ENCODE peak calls at places on chromosome 21, in seven cellular contexts. D, T, S, C, U, Y and J are unnamed samples.
A peak's percentile ranks its signal among the peaks of the same experiment; 100 is the strongest.

GRCh38 chr21:39581414-39581813 is 31.3 kb upstream of the B3GALT5 start:
- DNase-seq in D (no peak), Y (no peak), T (no peak), S (no peak), C (no peak), U (no peak), J (no peak)

GRCh38 chr21:42632771-42633690 is 20.4 kb upstream of the PDE9A start:
- DNase-seq in S (no peak), U (no peak), Y (no peak), C (no peak), D (no peak), T (no peak), J (no peak)

GRCh38 chr21:43824250-43824882 is 35.0 kb downstream of the RRP1 start:
- DNase-seq in T (peak; percentile 33), C (no peak), Y (peak; percentile 46), U (peak; percentile 26), D (no peak), S (no peak), J (peak; percentile 62)

GRCh38 chr21:17925900-17926299 is 106.7 kb upstream of the C21orf91 start:
- DNase-seq in S (no peak), D (peak; percentile 22), C (no peak), T (peak; percentile 52), Y (no peak), U (peak; percentile 37), J (peak; percentile 27)

GRCh38 chr21:35375115-35375514 is 326.0 kb upstream of the RUNX1 start:
- DNase-seq in T (peak; percentile 68), S (no peak), C (no peak), Y (peak; percentile 96), U (peak; percentile 88), D (no peak), J (peak; percentile 91)

GRCh38 chr21:45326169-45326833 is 38.6 kb upstream of the POFUT2 start:
- DNase-seq in C (no peak), T (peak; percentile 57), D (no peak), Y (peak; percentile 65), S (no peak), U (no peak), J (no peak)

GRCh38 chr21:38910390-38911008 is 104.8 kb downstream of the ETS2 start:
- DNase-seq in S (no peak), Y (peak; percentile 27), D (no peak), C (no peak), U (peak; percentile 73), T (no peak), J (no peak)

GRCh38 chr21:43369124-43369523 is 57.8 kb downstream of the SIK1 start:
- DNase-seq in D (no peak), U (peak; percentile 25), T (peak; percentile 90), S (no peak), Y (peak; percentile 70), C (no peak), J (no peak)

GRCh38 chr21:36030581-36031189 is 29.6 kb downstream of the SETD4 start:
- DNase-seq in D (no peak), Y (peak; percentile 25), S (no peak), C (no peak), U (peak; percentile 13), T (no peak), J (no peak)

GRCh38 chr21:45533731-45534571 is 8.3 kb downstream of the SLC19A1 start:
- DNase-seq in C (no peak), Y (no peak), T (no peak), U (no peak), S (no peak), D (no peak), J (no peak)

GRCh38 chr21:37060296-37060695 is 12.6 kb downstream of the PIGP start:
- DNase-seq in U (peak; percentile 94), S (no peak), T (peak; percentile 99), C (no peak), D (peak; percentile 97), Y (peak; percentile 91), J (peak; percentile 96)

GRCh38 chr21:24076179-24076578 is 1531.1 kb downstream of the MRPL39 start:
- DNase-seq in Y (no peak), T (no peak), C (no peak), U (no peak), S (no peak), D (no peak), J (peak; percentile 49)

GRCh38 chr21:42835211-42835610 is 44.1 kb downstream of the WDR4 start:
- DNase-seq in T (no peak), U (no peak), D (no peak), C (no peak), Y (no peak), S (no peak), J (no peak)

GRCh38 chr21:41500931-41501381 is 7.0 kb downstream of the TMPRSS2 start:
- DNase-seq in U (no peak), Y (no peak), S (no peak), D (no peak), T (no peak), C (no peak), J (no peak)

GRCh38 chr21:17613242-17613676 is 558 bp upstream of the BTG3 start:
- DNase-seq in S (peak; percentile 56), Y (peak; percentile 16), U (peak; percentile 8), D (no peak), T (peak; percentile 28), C (no peak), J (peak; percentile 21)

GRCh38 chr21:42413500-42413899 is 9.8 kb downstream of the UBASH3A start:
- DNase-seq in S (no peak), C (no peak), D (no peak), U (no peak), T (no peak), Y (no peak), J (no peak)

GRCh38 chr21:45992311-45993209 is 11.0 kb downstream of the COL6A1 start:
- DNase-seq in C (no peak), D (no peak), T (no peak), Y (no peak), S (peak; percentile 35), U (no peak), J (no peak)

GRCh38 chr21:32463367-32463766 is 50.9 kb downstream of the EVA1C start:
- DNase-seq in U (peak; percentile 16), D (no peak), S (peak; percentile 59), C (no peak), T (no peak), Y (peak; percentile 79), J (peak; percentile 88)

GRCh38 chr21:17387030-17387617 is 125.7 kb upstream of the CXADR start:
- DNase-seq in T (peak; percentile 58), U (peak; percentile 77), D (peak; percentile 59), Y (peak; percentile 63), C (no peak), S (peak; percentile 53), J (peak; percentile 38)

GRCh38 chr21:23356905-23357304 is 2250.4 kb downstream of the MRPL39 start:
- DNase-seq in S (no peak), D (no peak), U (no peak), T (no peak), Y (no peak), C (no peak), J (no peak)

GRCh38 chr21:20996421-20997307 is 1.5 kb upstream of the NCAM2 start:
- DNase-seq in S (no peak), C (no peak), U (no peak), T (peak; percentile 69), D (no peak), Y (no peak), J (peak; percentile 70)

GRCh38 chr21:17461582-17461981 is 51.3 kb upstream of the CXADR start:
- DNase-seq in D (no peak), C (no peak), U (peak; percentile 33), Y (peak; percentile 45), T (peak; percentile 59), S (peak; percentile 31), J (peak; percentile 65)

GRCh38 chr21:31052489-31053142 is 14.3 kb upstream of the KRTAP19-8 start:
- DNase-seq in U (no peak), T (no peak), Y (no peak), D (no peak), S (no peak), C (no peak), J (no peak)

GRCh38 chr21:39048574-39048973 is 134.7 kb downstream of the PSMG1 start:
- DNase-seq in U (no peak), S (no peak), Y (peak; percentile 87), T (peak; percentile 39), D (no peak), C (no peak), J (peak; percentile 83)